ENCODE peak calls at places on chromosomes 3 and 15, in eight cellular contexts. K is D721Med, H is AG08395, I is HFF-Myc, J is IMR-90, E is upper lobe of right lung, V is dorsolateral prefrontal cortex, P is islet precursor cell. M is an unnamed sample.

GRCh38 chr3:122251428-122251827 is 68.0 kb downstream of the CASR start:
- DNase-seq in K (no peak), H (no peak), I (no peak), J (no peak), E (no peak), V (no peak), P (no peak), M (no peak)

GRCh38 chr3:152302521-152303021 is 33.8 kb downstream of the MBNL1 start:
- DNase-seq in K (no peak), H (peak; percentile 58), I (peak; percentile 70), J (peak; percentile 90), E (peak; percentile 72), V (no peak), P (no peak), M (no peak)

GRCh38 chr3:102205647-102206046 is 229.2 kb upstream of the ZPLD1 start:
- DNase-seq in K (no peak), H (no peak), I (no peak), J (no peak), E (peak; percentile 61), V (no peak), P (no peak), M (no peak)

GRCh38 chr3:187989458-187990153 is 164.4 kb upstream of the LPP start:
- DNase-seq in K (no peak), H (no peak), I (no peak), J (no peak), E (no peak), V (no peak), P (peak; percentile 83), M (no peak)

GRCh38 chr3:11096266-11097135 is 57.8 kb upstream of the HRH1 start:
- DNase-seq in K (peak; percentile 34), H (peak; percentile 95), I (peak; percentile 63), J (peak; percentile 91), E (peak; percentile 85), V (peak; percentile 80), P (peak; percentile 97), M (peak; percentile 8)

GRCh38 chr3:78565712-78566111 is 1202.1 kb downstream of the ROBO1 start:
- DNase-seq in K (no peak), H (no peak), I (no peak), J (no peak), E (no peak), V (no peak), P (no peak), M (no peak)

GRCh38 chr3:66276705-66277274 is 56.0 kb downstream of the SLC25A26 start:
- DNase-seq in K (no peak), H (peak; percentile 64), I (peak; percentile 62), J (peak; percentile 85), E (no peak), V (peak; percentile 79), P (peak; percentile 72), M (no peak)

GRCh38 chr3:71537211-71537611 is 46.3 kb downstream of the FOXP1 start:
- DNase-seq in K (no peak), H (peak; percentile 82), I (peak; percentile 93), J (peak; percentile 96), E (no peak), V (no peak), P (peak; percentile 84), M (no peak)

GRCh38 chr3:159629329-159630084 is 359.1 kb upstream of the IL12A start:
- DNase-seq in K (no peak), H (no peak), I (no peak), J (no peak), E (no peak), V (no peak), P (no peak), M (no peak)

GRCh38 chr15:29457729-29458128 is 188.1 kb upstream of the NSMCE3 start:
- DNase-seq in K (no peak), H (no peak), I (no peak), J (no peak), E (no peak), V (peak; percentile 75), P (no peak), M (no peak)

GRCh38 chr15:67997996-67998395 is 56.1 kb upstream of the PIAS1 start:
- DNase-seq in K (no peak), H (no peak), I (no peak), J (peak; percentile 64), E (no peak), V (no peak), P (peak; percentile 13), M (no peak)

GRCh38 chr3:138493804-138494606 is 59.6 kb downstream of the ESYT3 start:
- DNase-seq in K (no peak), H (peak; percentile 63), I (peak; percentile 19), J (peak; percentile 87), E (no peak), V (no peak), P (no peak), M (no peak)

GRCh38 chr15:57655087-57655486 is 51.4 kb upstream of the POLR2M start:
- DNase-seq in K (no peak), H (no peak), I (no peak), J (no peak), E (no peak), V (no peak), P (no peak), M (no peak)

GRCh38 chr15:49741721-49742120 is 120.9 kb downstream of the DTWD1 start:
- DNase-seq in K (no peak), H (no peak), I (no peak), J (no peak), E (no peak), V (no peak), P (no peak), M (no peak)

GRCh38 chr3:76096836-76097587 is 311.7 kb upstream of the ZNF717 start:
- DNase-seq in K (no peak), H (peak; percentile 2), I (no peak), J (peak; percentile 3), E (no peak), V (no peak), P (no peak), M (no peak)

GRCh38 chr15:101469520-101470288 is 19.8 kb downstream of the PCSK6 start:
- DNase-seq in K (no peak), H (no peak), I (no peak), J (no peak), E (no peak), V (peak; percentile 11), P (peak; percentile 45), M (no peak)

M was measured in GM18507.